ENCODE peak calls at places on chromosomes 6 and 20, in eight cellular contexts. One of them, this sample, is unnamed.

GRCh38 chr6:75244063-75244575 is 518 bp upstream of the COX7A2 start:
- DNase-seq in cardiac muscle cell: no peak
- DNase-seq in T-cell: no peak
- DNase-seq in SW480: no peak
- DNase-seq in mucosa of descending colon: no peak
- DNase-seq in Kasumi-1: no peak
- DNase-seq in NAMALWA: no peak
- DNase-seq in kidney tubule cell: no peak
- DNase-seq in this sample: peak

GRCh38 chr6:77015350-77015749 is 447.9 kb downstream of the HTR1B start:
- DNase-seq in cardiac muscle cell: peak
- DNase-seq in T-cell: no peak
- DNase-seq in SW480: no peak
- DNase-seq in mucosa of descending colon: no peak
- DNase-seq in Kasumi-1: no peak
- DNase-seq in NAMALWA: no peak
- DNase-seq in kidney tubule cell: no peak
- DNase-seq in this sample: no peak

GRCh38 chr20:63061051-63061531 is 54.3 kb upstream of the BHLHE23 start:
- DNase-seq in cardiac muscle cell: no peak
- DNase-seq in T-cell: no peak
- DNase-seq in SW480: no peak
- DNase-seq in mucosa of descending colon: no peak
- DNase-seq in Kasumi-1: no peak
- DNase-seq in NAMALWA: no peak
- DNase-seq in kidney tubule cell: no peak
- DNase-seq in this sample: no peak

GRCh38 chr20:36246410-36246809 is 10.1 kb downstream of the AAR2 start:
- DNase-seq in cardiac muscle cell: no peak
- DNase-seq in T-cell: no peak
- DNase-seq in SW480: no peak
- DNase-seq in mucosa of descending colon: no peak
- DNase-seq in Kasumi-1: no peak
- DNase-seq in NAMALWA: no peak
- DNase-seq in kidney tubule cell: no peak
- DNase-seq in this sample: no peak

GRCh38 chr6:79671605-79672266 is 40.6 kb downstream of the SH3BGRL2 start:
- DNase-seq in cardiac muscle cell: no peak
- DNase-seq in T-cell: peak
- DNase-seq in SW480: peak
- DNase-seq in mucosa of descending colon: peak
- DNase-seq in Kasumi-1: no peak
- DNase-seq in NAMALWA: peak
- DNase-seq in kidney tubule cell: peak
- DNase-seq in this sample: no peak

GRCh38 chr20:63636752-63637633 is 10.1 kb upstream of the GMEB2 start:
- DNase-seq in cardiac muscle cell: no peak
- DNase-seq in T-cell: no peak
- DNase-seq in SW480: no peak
- DNase-seq in mucosa of descending colon: no peak
- DNase-seq in Kasumi-1: no peak
- DNase-seq in NAMALWA: no peak
- DNase-seq in kidney tubule cell: no peak
- DNase-seq in this sample: no peak

GRCh38 chr20:21518292-21518991 is 4.6 kb upstream of the NKX2-2 start:
- DNase-seq in cardiac muscle cell: no peak
- DNase-seq in T-cell: no peak
- DNase-seq in SW480: no peak
- DNase-seq in mucosa of descending colon: no peak
- DNase-seq in Kasumi-1: no peak
- DNase-seq in NAMALWA: no peak
- DNase-seq in kidney tubule cell: no peak
- DNase-seq in this sample: no peak

GRCh38 chr6:148438593-148438992 is 96.0 kb downstream of the SASH1 start:
- DNase-seq in cardiac muscle cell: peak
- DNase-seq in T-cell: no peak
- DNase-seq in SW480: peak
- DNase-seq in mucosa of descending colon: no peak
- DNase-seq in Kasumi-1: no peak
- DNase-seq in NAMALWA: no peak
- DNase-seq in kidney tubule cell: no peak
- DNase-seq in this sample: no peak

GRCh38 chr6:142313284-142313683 is 11.5 kb downstream of the ADGRG6 start:
- DNase-seq in cardiac muscle cell: peak
- DNase-seq in T-cell: no peak
- DNase-seq in SW480: no peak
- DNase-seq in mucosa of descending colon: no peak
- DNase-seq in Kasumi-1: no peak
- DNase-seq in NAMALWA: no peak
- DNase-seq in kidney tubule cell: peak
- DNase-seq in this sample: peak

GRCh38 chr20:41172296-41173140 is 35.2 kb downstream of the PLCG1 start:
- DNase-seq in cardiac muscle cell: peak
- DNase-seq in T-cell: no peak
- DNase-seq in SW480: no peak
- DNase-seq in mucosa of descending colon: peak
- DNase-seq in Kasumi-1: no peak
- DNase-seq in NAMALWA: no peak
- DNase-seq in kidney tubule cell: no peak
- DNase-seq in this sample: no peak